ENCODE peak calls at places on chromosomes 5 and 9, in four cellular contexts. J is tibial artery, T is stomach, V is H1. L is an unnamed sample.
A peak's percentile ranks its signal among the peaks of the same experiment; 100 is the strongest.

GRCh38 chr5:172223901-172224873 is 30.2 kb downstream of the EFCAB9 start:
- DNase-seq in J (no peak), V (no peak), T (no peak), L (no peak)

GRCh38 chr9:93949694-93950449 is 5.3 kb downstream of the BARX1 start:
- DNase-seq in J (no peak), V (peak; percentile 61), T (no peak), L (no peak)

GRCh38 chr5:89435347-89435746 is 552.4 kb upstream of the MEF2C start:
- DNase-seq in T (no peak), J (no peak), V (no peak), L (no peak)

GRCh38 chr5:6592611-6593010 is 40.2 kb downstream of the NSUN2 start:
- DNase-seq in T (no peak), V (no peak), J (no peak), L (no peak)

GRCh38 chr5:73381587-73382411 is 66.8 kb downstream of the FOXD1 start:
- DNase-seq in V (peak; percentile 66), J (no peak), T (no peak), L (no peak)

GRCh38 chr5:176596689-176597416 is 13.1 kb downstream of the GPRIN1 start:
- DNase-seq in T (peak; percentile 42), V (peak; percentile 78), J (no peak), L (no peak)

GRCh38 chr5:74418709-74419108 is 221.8 kb downstream of the ENC1 start:
- DNase-seq in V (no peak), J (no peak), T (no peak), L (no peak)

GRCh38 chr5:35247645-35248034 is 17.4 kb upstream of the PRLR start:
- DNase-seq in V (no peak), J (peak; percentile 69), T (peak; percentile 55), L (no peak)

GRCh38 chr9:16726718-16727451 is 143.6 kb downstream of the BNC2 start:
- DNase-seq in V (peak; percentile 86), J (peak; percentile 89), T (peak; percentile 62), L (peak; percentile 86)

GRCh38 chr5:31844615-31845345 is 205.8 kb downstream of the PDZD2 start:
- DNase-seq in V (no peak), J (no peak), T (no peak), L (no peak)

GRCh38 chr9:5735072-5735471 is 97.8 kb downstream of the ERMP1 start:
- DNase-seq in J (no peak), V (no peak), T (no peak), L (no peak)

GRCh38 chr5:42912184-42912766 is 100.6 kb upstream of the SELENOP start:
- DNase-seq in V (no peak), J (no peak), T (no peak), L (no peak)

GRCh38 chr5:119878712-119879111 is 249.4 kb downstream of the FAM170A start:
- DNase-seq in V (no peak), T (no peak), J (no peak), L (no peak)

GRCh38 chr5:110002652-110003051 is 312.9 kb downstream of the MAN2A1 start:
- DNase-seq in J (no peak), T (no peak), V (no peak), L (no peak)

GRCh38 chr9:70355801-70356200 is 58.7 kb downstream of the KLF9 start:
- DNase-seq in T (no peak), V (no peak), J (no peak), L (no peak)

GRCh38 chr9:20358201-20358600 is 264.1 kb downstream of the MLLT3 start:
- DNase-seq in J (no peak), V (no peak), T (no peak), L (no peak)

GRCh38 chr5:59724482-59725392 is 168.8 kb downstream of the PDE4D start:
- DNase-seq in V (peak; percentile 63), J (no peak), T (no peak), L (no peak)

GRCh38 chr5:55172051-55172899 is 702 bp downstream of the CDC20B start:
- DNase-seq in V (no peak), T (peak; percentile 58), J (no peak), L (no peak)

GRCh38 chr9:6216951-6217350 is 1.3 kb downstream of the IL33 start:
- DNase-seq in V (no peak), T (no peak), J (no peak), L (no peak)

GRCh38 chr9:93081081-93081529 is 14.9 kb upstream of the CARD19 start:
- DNase-seq in J (peak; percentile 27), T (no peak), V (no peak), L (no peak)

GRCh38 chr5:32928761-32929160 is 217.6 kb downstream of the NPR3 start:
- DNase-seq in V (no peak), J (no peak), T (no peak), L (no peak)

GRCh38 chr5:174531782-174532191 is 192.6 kb upstream of the MSX2 start:
- DNase-seq in V (no peak), T (no peak), J (no peak), L (no peak)

GRCh38 chr9:133000842-133001241 is 22.3 kb downstream of the GFI1B start:
- DNase-seq in J (no peak), V (no peak), T (no peak), L (no peak)

GRCh38 chr5:128376577-128376976 is 161.5 kb downstream of the FBN2 start:
- DNase-seq in T (no peak), J (no peak), V (no peak), L (no peak)

GRCh38 chr5:141182248-141182647 is at the start of gene PCDHB16:
- DNase-seq in J (no peak), T (no peak), V (peak; percentile 78), L (no peak)

GRCh38 chr9:115649991-115650472 is 503.6 kb upstream of the PAPPA start:
- DNase-seq in V (no peak), J (peak; percentile 95), T (peak; percentile 28), L (no peak)

GRCh38 chr5:175658299-175659145 is 651 bp downstream of the HRH2 start:
- DNase-seq in V (peak; percentile 76), J (peak; percentile 67), T (peak; percentile 35), L (no peak)

GRCh38 chr5:1765880-1766235 is 33.8 kb downstream of the MRPL36 start:
- DNase-seq in J (no peak), T (no peak), V (no peak), L (no peak)

GRCh38 chr5:118611332-118611945 is 376.9 kb downstream of the DTWD2 start:
- DNase-seq in T (peak; percentile 35), V (peak; percentile 63), J (no peak), L (no peak)
- TF ChIP-seq CTCF in T (peak; percentile 18), V (peak; percentile 69), J (peak; percentile 25), L (peak; percentile 47)

GRCh38 chr9:131258698-131259431 is 17.4 kb downstream of the FAM78A start:
- DNase-seq in J (no peak), T (no peak), V (no peak), L (no peak)
- H3K4me1 ChIP-seq in J (no peaks in the 10 kb centered on the region), T (peaks cover 9% of the 10 kb centered on the region), V (no peaks in the 10 kb centered on the region), L (no peaks in the 10 kb centered on the region)

DNA sequence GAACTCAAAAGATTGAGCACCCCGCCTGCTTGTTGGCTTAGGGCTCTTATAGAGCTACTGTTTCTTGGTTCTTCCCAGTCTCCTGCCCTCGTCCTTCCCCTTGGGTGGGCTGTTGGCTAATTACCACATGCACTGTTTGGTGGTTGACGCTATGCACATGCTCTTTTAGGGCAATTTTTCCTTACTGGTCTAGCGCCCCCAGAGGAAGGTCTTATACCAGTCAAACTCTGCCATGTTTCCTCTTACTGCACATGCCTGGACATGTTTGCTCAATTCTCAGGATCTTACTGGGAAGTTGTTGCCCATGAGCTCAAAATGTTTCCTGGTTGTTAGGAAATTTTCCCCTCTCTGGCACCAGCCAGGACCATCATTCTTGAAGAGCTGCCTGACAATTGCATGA is 101.9 kb downstream of the SLC28A3 start:
- DNase-seq in T (no peak), V (peak; percentile 48), J (no peak), L (no peak)
- TF ChIP-seq CTCF in T (no peak), V (peak; percentile 18), J (no peak), L (no peak)

GRCh38 chr9:125759812-125760134 is 12.6 kb downstream of the PBX3 start:
- DNase-seq in J (no peak), T (no peak), V (no peak), L (no peak)

GRCh38 chr9:125755340-125755739 is 8.2 kb downstream of the PBX3 start:
- DNase-seq in V (no peak), T (no peak), J (no peak), L (no peak)

GRCh38 chr9:125758986-125759811 is 12.0 kb downstream of the PBX3 start:
- DNase-seq in T (no peak), V (no peak), J (no peak), L (no peak)

GRCh38 chr9:125756499-125756898 is 9.3 kb downstream of the PBX3 start:
- DNase-seq in V (no peak), T (no peak), J (no peak), L (no peak)

GRCh38 chr9:125757834-125758233 is 10.7 kb downstream of the PBX3 start:
- DNase-seq in T (no peak), J (no peak), V (no peak), L (no peak)
- H3K4me1 ChIP-seq in T (peaks cover 85% of the 10 kb centered on the region), J (no peaks in the 10 kb centered on the region), V (peaks cover 4% of the 10 kb centered on the region), L (peaks cover 8% of the 10 kb centered on the region)

GRCh38 chr5:101728933-101729332 is 567.2 kb downstream of the SLCO4C1 start:
- DNase-seq in J (no peak), T (no peak), V (no peak), L (no peak)
- TF ChIP-seq CTCF in J (no peak), T (no peak), V (peak; percentile 30), L (no peak)

DNA sequence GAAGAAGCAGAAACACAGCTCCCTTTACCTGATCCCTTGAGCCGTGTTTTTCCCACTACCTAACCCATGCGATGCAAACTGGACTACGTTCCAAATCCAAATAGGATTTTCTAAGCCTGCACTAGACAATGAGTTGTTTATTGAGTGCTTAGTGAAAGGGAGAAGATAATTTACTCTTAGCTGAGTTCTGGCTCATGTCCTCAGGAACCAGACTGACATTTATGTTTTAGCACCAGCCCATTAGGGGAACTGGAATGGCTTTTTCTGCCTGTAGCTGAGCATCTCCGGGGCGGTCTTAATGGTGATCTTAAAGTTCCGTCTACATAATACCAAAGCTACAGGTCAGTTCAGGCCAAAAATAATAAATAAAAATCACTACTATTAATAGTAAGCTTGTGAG is 81.5 kb downstream of the SH3TC2 start:
- DNase-seq in T (no peak), V (no peak), J (no peak), L (no peak)
- H3K4me1 ChIP-seq in T (peaks cover 15% of the 10 kb centered on the region), V (no peaks in the 10 kb centered on the region), J (no peaks in the 10 kb centered on the region), L (no peaks in the 10 kb centered on the region)

GRCh38 chr5:112860929-112861637 is at the start of gene SRP19:
- DNase-seq in J (peak; percentile 96), T (peak; percentile 96), V (peak; percentile 92), L (peak; percentile 95)
- TF ChIP-seq CTCF in J (no peak), T (no peak), V (peak; percentile 4), L (no peak)

DNA sequence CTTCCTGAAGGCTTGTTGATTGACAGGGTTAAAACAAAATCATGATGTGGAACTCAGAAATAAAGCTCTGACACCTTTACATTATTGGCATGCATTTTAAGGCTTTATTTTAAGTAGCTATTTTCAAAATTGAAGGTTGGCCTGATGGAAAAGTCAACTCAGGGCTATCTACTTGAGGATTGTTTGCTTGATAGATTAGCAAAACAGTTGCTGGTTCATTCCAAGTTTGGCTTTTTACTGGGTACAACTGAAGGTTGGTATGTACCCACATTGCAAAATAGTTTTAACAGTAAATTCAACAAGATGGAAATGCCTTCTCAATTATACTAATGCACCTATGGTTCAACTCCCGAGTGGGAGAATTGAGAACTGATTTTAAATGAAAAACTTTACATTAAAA is 161.8 kb upstream of the ELL2 start:
- DNase-seq in J (no peak), V (no peak), T (no peak), L (no peak)
- H3K4me1 ChIP-seq in J (no peaks in the 10 kb centered on the region), V (no peaks in the 10 kb centered on the region), T (peaks cover 74% of the 10 kb centered on the region), L (no peaks in the 10 kb centered on the region)